ENCODE peak calls at places on chromosome 11, in four cellular contexts. One of them, this sample, is unnamed.

GRCh38 chr11:74019860-74020259 is 11.0 kb upstream of the UCP3 start:
- DNase-seq in bronchial epithelial cell: peak; percentile 85
- DNase-seq in thoracic aorta: no peak
- DNase-seq in body of pancreas: no peak
- DNase-seq in this sample: no peak

GRCh38 chr11:73048446-73048845 is 93.7 kb downstream of the FCHSD2 start:
- DNase-seq in body of pancreas: no peak
- DNase-seq in bronchial epithelial cell: no peak
- DNase-seq in thoracic aorta: no peak
- DNase-seq in this sample: no peak

GRCh38 chr11:105490333-105490732 is 119.5 kb upstream of the GRIA4 start:
- DNase-seq in body of pancreas: no peak
- DNase-seq in bronchial epithelial cell: no peak
- DNase-seq in thoracic aorta: no peak
- DNase-seq in this sample: no peak

GRCh38 chr11:1458340-1459218 is 28.0 kb downstream of the MOB2 start:
- DNase-seq in bronchial epithelial cell: peak; percentile 16
- DNase-seq in body of pancreas: peak; percentile 51
- DNase-seq in thoracic aorta: peak; percentile 25
- DNase-seq in this sample: no peak

GRCh38 chr11:46414899-46415298 is 23.3 kb upstream of the CHRM4 start:
- DNase-seq in body of pancreas: no peak
- DNase-seq in thoracic aorta: no peak
- DNase-seq in bronchial epithelial cell: no peak
- DNase-seq in this sample: no peak

GRCh38 chr11:27205269-27205668 is 157.7 kb downstream of the CCDC34 start:
- DNase-seq in body of pancreas: no peak
- DNase-seq in bronchial epithelial cell: no peak
- DNase-seq in thoracic aorta: no peak
- DNase-seq in this sample: no peak

GRCh38 chr11:29312817-29313216 is 704.0 kb downstream of the KCNA4 start:
- DNase-seq in thoracic aorta: no peak
- DNase-seq in bronchial epithelial cell: peak; percentile 98
- DNase-seq in body of pancreas: no peak
- DNase-seq in this sample: no peak

GRCh38 chr11:124640660-124641059 is 18.0 kb downstream of the TBRG1 start:
- DNase-seq in bronchial epithelial cell: peak; percentile 58
- DNase-seq in thoracic aorta: no peak
- DNase-seq in body of pancreas: no peak
- DNase-seq in this sample: no peak

GRCh38 chr11:48109046-48109666 is 107.5 kb upstream of the OR4B1 start:
- DNase-seq in bronchial epithelial cell: peak; percentile 55
- DNase-seq in body of pancreas: no peak
- DNase-seq in thoracic aorta: no peak
- DNase-seq in this sample: no peak

GRCh38 chr11:13215157-13215556 is 62.4 kb upstream of the BMAL1 start:
- DNase-seq in body of pancreas: no peak
- DNase-seq in bronchial epithelial cell: peak; percentile 93
- DNase-seq in thoracic aorta: no peak
- DNase-seq in this sample: no peak

GRCh38 chr11:84022221-84022620 is 736.1 kb upstream of the CCDC90B start:
- DNase-seq in thoracic aorta: no peak
- DNase-seq in body of pancreas: no peak
- DNase-seq in bronchial epithelial cell: no peak
- DNase-seq in this sample: no peak

GRCh38 chr11:84812351-84813083 is 814.6 kb downstream of the DLG2 start:
- DNase-seq in body of pancreas: no peak
- DNase-seq in bronchial epithelial cell: no peak
- DNase-seq in thoracic aorta: no peak
- DNase-seq in this sample: no peak

GRCh38 chr11:12269104-12269441 is 108.3 kb upstream of the PARVA start:
- DNase-seq in bronchial epithelial cell: peak; percentile 56
- DNase-seq in thoracic aorta: no peak
- DNase-seq in body of pancreas: peak; percentile 57
- DNase-seq in this sample: no peak

GRCh38 chr11:69357458-69358397 is 63.8 kb downstream of the MYEOV start:
- DNase-seq in thoracic aorta: no peak
- DNase-seq in body of pancreas: no peak
- DNase-seq in bronchial epithelial cell: no peak
- DNase-seq in this sample: peak; percentile 8

GRCh38 chr11:44188643-44189042 is 93.2 kb downstream of the EXT2 start:
- DNase-seq in body of pancreas: no peak
- DNase-seq in thoracic aorta: no peak
- DNase-seq in bronchial epithelial cell: no peak
- DNase-seq in this sample: no peak

GRCh38 chr11:117647872-117648271 is 149.1 kb downstream of the DSCAML1 start:
- DNase-seq in body of pancreas: no peak
- DNase-seq in bronchial epithelial cell: no peak
- DNase-seq in thoracic aorta: no peak
- DNase-seq in this sample: no peak

GRCh38 chr11:120215634-120216033 is 4.8 kb downstream of the OAF start:
- DNase-seq in bronchial epithelial cell: no peak
- DNase-seq in body of pancreas: no peak
- DNase-seq in thoracic aorta: no peak
- DNase-seq in this sample: no peak

GRCh38 chr11:11078344-11078743 is 220.5 kb upstream of the ZBED5 start:
- DNase-seq in body of pancreas: no peak
- DNase-seq in thoracic aorta: no peak
- DNase-seq in bronchial epithelial cell: peak; percentile 21
- DNase-seq in this sample: no peak

GRCh38 chr11:2271077-2271326 is 614 bp upstream of the ASCL2 start:
- DNase-seq in bronchial epithelial cell: no peak
- DNase-seq in body of pancreas: peak; percentile 39
- DNase-seq in thoracic aorta: no peak
- DNase-seq in this sample: peak; percentile 90

GRCh38 chr11:105265859-105266258 is 126.3 kb upstream of the CARD18 start:
- DNase-seq in thoracic aorta: no peak
- DNase-seq in body of pancreas: no peak
- DNase-seq in bronchial epithelial cell: peak; percentile 74
- DNase-seq in this sample: no peak

GRCh38 chr11:16778876-16779275 is 40.4 kb downstream of the C11orf58 start:
- DNase-seq in thoracic aorta: no peak
- DNase-seq in bronchial epithelial cell: no peak
- DNase-seq in body of pancreas: no peak
- DNase-seq in this sample: no peak

DNA sequence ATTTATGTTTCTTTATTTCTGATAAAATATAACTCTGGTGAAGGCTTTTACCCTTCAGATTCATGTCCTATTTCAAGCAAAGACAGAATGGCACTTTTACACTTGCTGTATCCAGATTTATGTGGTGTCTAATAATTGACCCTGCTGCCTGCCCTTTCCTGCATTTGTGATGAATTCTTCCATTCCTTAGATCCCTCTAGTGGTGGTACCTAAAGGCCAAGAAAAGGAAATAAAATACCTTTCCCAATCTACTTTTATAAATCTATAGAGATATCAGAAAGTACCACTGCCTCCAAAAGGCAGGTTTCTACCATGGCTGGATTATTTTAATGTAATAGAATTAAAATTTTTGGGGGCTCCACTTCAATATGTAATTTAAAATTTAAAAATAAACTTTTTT is 34.2 kb downstream of the CCDC81 start:
- DNase-seq in body of pancreas: no peak
- DNase-seq in thoracic aorta: no peak
- DNase-seq in bronchial epithelial cell: peak; percentile 18
- DNase-seq in this sample: no peak
- TF ChIP-seq CTCF in body of pancreas: no peak
- TF ChIP-seq CTCF in thoracic aorta: no peak
- TF ChIP-seq CTCF in bronchial epithelial cell: peak; percentile 19
- TF ChIP-seq CTCF in this sample: no peak

GRCh38 chr11:64028398-64029115 is 7.2 kb upstream of the FLRT1 start:
- DNase-seq in bronchial epithelial cell: no peak
- DNase-seq in thoracic aorta: no peak
- DNase-seq in body of pancreas: peak; percentile 16
- DNase-seq in this sample: no peak
- H3K4me3 ChIP-seq in bronchial epithelial cell: no peak overlapping the region
- H3K4me3 ChIP-seq in thoracic aorta: peak overlapping the region; percentile 41
- H3K4me3 ChIP-seq in body of pancreas: no peak overlapping the region
- H3K4me3 ChIP-seq in this sample: no peak overlapping the region

DNA sequence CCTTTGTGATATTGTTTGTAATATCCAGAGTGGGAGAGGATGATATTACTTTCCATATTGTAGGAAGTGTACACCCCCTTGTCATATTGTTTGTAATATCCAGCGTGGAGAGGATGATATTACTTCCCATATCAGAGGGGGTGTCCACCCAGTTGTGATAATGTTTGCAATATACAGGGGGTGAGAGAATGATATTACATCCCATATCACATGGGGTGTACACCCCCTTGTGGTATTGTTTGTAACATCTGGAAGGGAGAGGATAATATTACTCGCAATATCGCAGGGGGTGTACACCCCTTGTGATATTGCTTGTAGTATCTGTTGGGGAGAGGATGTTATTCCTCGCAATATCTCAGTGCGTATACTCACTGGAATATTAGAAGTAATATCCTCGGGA is 61.5 kb downstream of the PRSS23 start:
- DNase-seq in thoracic aorta: no peak
- DNase-seq in body of pancreas: no peak
- DNase-seq in bronchial epithelial cell: no peak
- DNase-seq in this sample: no peak
- TF ChIP-seq CTCF in thoracic aorta: no peak
- TF ChIP-seq CTCF in body of pancreas: no peak
- TF ChIP-seq CTCF in bronchial epithelial cell: no peak
- TF ChIP-seq CTCF in this sample: no peak

GRCh38 chr11:3894128-3894731 is 38.8 kb downstream of the STIM1 start:
- DNase-seq in thoracic aorta: no peak
- DNase-seq in bronchial epithelial cell: no peak
- DNase-seq in body of pancreas: peak; percentile 28
- DNase-seq in this sample: no peak

GRCh38 chr11:3890806-3891205 is 35.3 kb downstream of the STIM1 start:
- DNase-seq in body of pancreas: no peak
- DNase-seq in thoracic aorta: no peak
- DNase-seq in bronchial epithelial cell: no peak
- DNase-seq in this sample: no peak

GRCh38 chr11:3892156-3892555 is 36.7 kb downstream of the STIM1 start:
- DNase-seq in thoracic aorta: no peak
- DNase-seq in body of pancreas: no peak
- DNase-seq in bronchial epithelial cell: no peak
- DNase-seq in this sample: no peak

GRCh38 chr11:3891751-3892150 is 36.3 kb downstream of the STIM1 start:
- DNase-seq in body of pancreas: no peak
- DNase-seq in thoracic aorta: no peak
- DNase-seq in bronchial epithelial cell: no peak
- DNase-seq in this sample: no peak

DNA sequence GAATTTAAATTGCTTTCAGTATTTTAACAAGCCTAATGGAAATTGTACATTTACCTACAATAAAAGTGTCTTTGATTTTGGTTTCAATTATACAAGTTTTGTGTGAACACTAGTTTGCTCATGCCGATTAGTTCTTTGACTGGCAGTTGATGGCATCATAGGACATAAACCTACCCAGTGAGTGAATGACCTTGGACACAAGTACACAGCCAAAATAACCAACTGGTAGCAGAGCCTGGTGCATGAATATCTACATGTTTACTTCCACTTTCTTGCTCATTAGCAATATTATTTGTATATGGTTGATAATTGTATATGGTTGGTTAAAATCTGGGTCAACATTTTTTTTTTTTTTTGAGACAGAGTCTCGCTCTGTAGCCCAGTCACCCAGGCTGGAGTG is 37.8 kb downstream of the STIM1 start:
- DNase-seq in body of pancreas: no peak
- DNase-seq in thoracic aorta: no peak
- DNase-seq in bronchial epithelial cell: no peak
- DNase-seq in this sample: no peak
- H3K4me3 ChIP-seq in body of pancreas: no peak overlapping the region
- H3K4me3 ChIP-seq in thoracic aorta: no peak overlapping the region
- H3K4me3 ChIP-seq in bronchial epithelial cell: no peak overlapping the region
- H3K4me3 ChIP-seq in this sample: no peak overlapping the region

GRCh38 chr11:19739872-19740271 is 27.2 kb downstream of the NAV2 start:
- DNase-seq in bronchial epithelial cell: no peak
- DNase-seq in thoracic aorta: no peak
- DNase-seq in body of pancreas: no peak
- DNase-seq in this sample: no peak
- TF ChIP-seq CTCF in bronchial epithelial cell: no peak
- TF ChIP-seq CTCF in thoracic aorta: no peak
- TF ChIP-seq CTCF in body of pancreas: no peak
- TF ChIP-seq CTCF in this sample: no peak

GRCh38 chr11:121575963-121576290 is 123.2 kb upstream of the SORL1-AS1 start:
- DNase-seq in thoracic aorta: no peak
- DNase-seq in body of pancreas: no peak
- DNase-seq in bronchial epithelial cell: no peak
- DNase-seq in this sample: no peak

GRCh38 chr11:121570453-121570852 is 117.7 kb upstream of the SORL1-AS1 start:
- DNase-seq in bronchial epithelial cell: no peak
- DNase-seq in body of pancreas: no peak
- DNase-seq in thoracic aorta: no peak
- DNase-seq in this sample: no peak

GRCh38 chr11:121575250-121575962 is 122.6 kb upstream of the SORL1-AS1 start:
- DNase-seq in thoracic aorta: no peak
- DNase-seq in bronchial epithelial cell: no peak
- DNase-seq in body of pancreas: peak; percentile 80
- DNase-seq in this sample: no peak

GRCh38 chr11:121571466-121571865 is 118.7 kb upstream of the SORL1-AS1 start:
- DNase-seq in bronchial epithelial cell: no peak
- DNase-seq in body of pancreas: no peak
- DNase-seq in thoracic aorta: no peak
- DNase-seq in this sample: no peak

DNA sequence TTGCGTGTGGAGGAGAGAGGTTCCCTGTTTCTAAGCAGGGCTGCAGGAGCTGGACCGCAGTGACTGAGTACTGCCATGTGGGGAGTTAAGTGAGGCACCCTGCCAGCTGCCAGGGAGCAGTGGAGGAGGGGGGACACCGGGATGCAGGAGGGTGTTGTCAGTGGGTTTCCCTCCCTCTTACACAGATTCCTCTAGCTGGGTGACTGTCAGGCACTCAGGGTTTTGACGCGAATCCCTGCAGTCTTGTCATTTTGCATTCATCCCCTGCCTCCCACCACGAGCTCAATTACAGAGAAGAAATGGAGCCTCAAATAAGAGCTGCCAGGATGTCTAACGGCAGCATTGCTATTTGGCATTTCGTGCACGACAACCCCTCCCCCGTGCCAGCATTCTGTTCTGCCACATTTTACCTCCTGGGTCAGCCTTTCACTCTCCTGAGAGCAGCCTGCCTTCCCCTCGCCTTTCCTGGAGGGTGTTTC is 119.9 kb upstream of the SORL1-AS1 start:
- DNase-seq in thoracic aorta: no peak
- DNase-seq in body of pancreas: peak; percentile 28
- DNase-seq in bronchial epithelial cell: no peak
- DNase-seq in this sample: no peak
- H3K4me3 ChIP-seq in thoracic aorta: no peak overlapping the region
- H3K4me3 ChIP-seq in body of pancreas: no peak overlapping the region
- H3K4me3 ChIP-seq in bronchial epithelial cell: no peak overlapping the region
- H3K4me3 ChIP-seq in this sample: no peak overlapping the region